ENCODE peak calls at places on chromosome 6, in nine cellular contexts. N, V, A, C, T, Q, M, E and R are unnamed samples.

GRCh38 chr6:74534485-74535211 is 671.2 kb downstream of the COL12A1 start:
- DNase-seq in N (no peak), V (no peak), A (peak), C (peak), T (no peak), Q (no peak), M (peak), E (no peak), R (no peak)

GRCh38 chr6:100493206-100493888 is 28.6 kb upstream of the SIM1 start:
- DNase-seq in N (no peak), V (peak), A (no peak), C (no peak), T (no peak), Q (no peak), M (no peak), E (no peak), R (no peak)

GRCh38 chr6:47563162-47563561 is 85.6 kb downstream of the CD2AP start:
- DNase-seq in N (no peak), V (no peak), A (no peak), C (no peak), T (no peak), Q (no peak), M (no peak), E (no peak), R (no peak)

GRCh38 chr6:96058094-96058493 is 42.3 kb downstream of the FUT9 start:
- DNase-seq in N (no peak), V (no peak), A (no peak), C (no peak), T (no peak), Q (no peak), M (no peak), E (no peak), R (no peak)

GRCh38 chr6:45498620-45499019 is 120.9 kb upstream of the SUPT3H start:
- DNase-seq in N (no peak), V (no peak), A (no peak), C (no peak), T (no peak), Q (no peak), M (no peak), E (no peak), R (no peak)

GRCh38 chr6:168333471-168333870 is 13.9 kb upstream of the DACT2 start:
- DNase-seq in N (no peak), V (no peak), A (no peak), C (no peak), T (no peak), Q (no peak), M (no peak), E (no peak), R (no peak)

GRCh38 chr6:27228963-27229477 is 18.5 kb upstream of the PRSS16 start:
- DNase-seq in N (no peak), V (no peak), A (no peak), C (no peak), T (no peak), Q (no peak), M (no peak), E (no peak), R (no peak)

GRCh38 chr6:3869284-3869631 is 20.1 kb downstream of the FAM50B start:
- DNase-seq in N (no peak), V (no peak), A (no peak), C (no peak), T (no peak), Q (no peak), M (no peak), E (no peak), R (no peak)

GRCh38 chr6:141077355-141078333 is 1055.1 kb upstream of the GJE1 start:
- DNase-seq in N (no peak), V (peak), A (no peak), C (peak), T (no peak), Q (no peak), M (peak), E (no peak), R (peak)
- TF ChIP-seq CTCF in N (no peak), V (no peak), A (no peak), C (peak), T (no peak), Q (peak), M (peak), E (no peak), R (peak)

DNA sequence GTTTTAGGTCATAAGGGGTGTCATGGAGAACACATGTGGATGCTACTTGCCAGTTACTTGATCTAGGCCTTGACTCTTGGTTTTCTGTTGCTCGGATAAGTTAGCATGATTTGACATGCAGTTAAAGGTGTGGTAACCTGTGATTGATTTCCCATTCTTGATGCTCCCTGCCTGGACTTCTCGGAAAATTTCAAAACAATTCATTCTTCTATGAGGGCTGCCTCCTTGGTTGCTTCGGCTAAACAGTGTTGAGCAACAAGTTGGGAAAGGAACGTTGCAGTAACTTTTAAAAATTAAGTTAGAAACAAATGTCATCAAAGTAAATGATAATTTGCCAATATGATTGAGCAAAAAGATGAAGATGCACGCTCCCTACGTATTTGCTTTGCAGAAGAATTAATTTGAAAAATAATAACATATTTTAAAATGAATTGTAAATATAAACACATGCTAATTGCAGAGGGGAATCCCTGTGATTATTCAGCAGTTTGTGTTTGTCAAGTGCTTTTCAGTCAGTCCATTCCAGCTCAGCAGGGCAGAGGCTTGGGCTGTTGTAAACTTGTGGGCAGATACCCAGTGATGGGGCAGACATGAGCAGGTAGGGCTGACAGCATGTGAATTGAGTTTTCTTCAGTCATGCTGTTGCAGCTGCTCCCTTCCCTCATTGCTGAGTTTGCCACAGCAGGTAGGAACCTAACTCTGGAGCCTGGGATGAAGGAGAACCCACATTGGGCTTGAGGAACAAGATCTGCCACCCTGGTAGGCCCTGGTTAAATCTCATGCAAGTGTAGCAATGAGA is 110.2 kb downstream of the ESR1 start:
- DNase-seq in N (no peak), V (no peak), A (no peak), C (no peak), T (no peak), Q (no peak), M (no peak), E (no peak), R (no peak)
- H3K4me3 ChIP-seq in N (no peak), V (no peak), A (no peak), C (no peak), T (no peak), Q (no peak), M (no peak), E (no peak), R (no peak)

GRCh38 chr6:8195040-8195713 is 92.8 kb upstream of the EEF1E1 start:
- DNase-seq in N (no peak), V (no peak), A (no peak), C (no peak), T (no peak), Q (no peak), M (no peak), E (no peak), R (no peak)
- TF ChIP-seq CTCF in N (no peak), V (no peak), A (no peak), C (no peak), T (no peak), Q (no peak), M (peak), E (no peak), R (no peak)

GRCh38 chr6:16483315-16483875 is 245.0 kb downstream of the GMPR start:
- DNase-seq in N (no peak), V (no peak), A (no peak), C (no peak), T (no peak), Q (no peak), M (no peak), E (no peak), R (peak)
- H3K4me3 ChIP-seq in N (no peak), V (no peak), A (no peak), C (no peak), T (no peak), Q (peak), M (no peak), E (no peak), R (no peak)

DNA sequence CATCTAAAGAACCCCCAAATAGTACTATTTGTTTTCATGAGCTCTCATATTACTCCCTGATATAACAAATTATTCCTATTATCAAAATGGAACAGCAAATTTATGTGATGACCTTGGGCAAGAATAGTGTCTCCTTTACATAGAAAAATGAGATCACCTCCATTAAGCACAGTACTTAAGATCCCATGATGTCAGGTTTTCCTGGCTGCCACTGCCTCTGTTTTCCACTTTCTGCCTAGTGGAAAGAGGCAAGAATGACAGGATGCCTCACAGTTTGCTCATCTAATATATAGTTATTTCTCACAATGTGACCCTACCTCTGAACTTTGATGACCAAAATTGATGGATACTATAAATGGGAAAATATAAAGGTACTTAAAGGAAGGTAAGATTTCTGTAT is 260.1 kb upstream of the SGK1 start:
- DNase-seq in N (no peak), V (no peak), A (no peak), C (peak), T (no peak), Q (no peak), M (peak), E (peak), R (no peak)
- TF ChIP-seq CTCF in N (no peak), V (no peak), A (no peak), C (peak), T (no peak), Q (no peak), M (peak), E (no peak), R (no peak)

GRCh38 chr6:56709650-56710049 is 67.0 kb upstream of the DST start:
- DNase-seq in N (no peak), V (no peak), A (no peak), C (no peak), T (no peak), Q (no peak), M (no peak), E (no peak), R (no peak)

GRCh38 chr6:56714273-56714672 is 71.6 kb upstream of the DST start:
- DNase-seq in N (no peak), V (no peak), A (no peak), C (no peak), T (no peak), Q (no peak), M (no peak), E (no peak), R (peak)

GRCh38 chr6:56708810-56709597 is 66.3 kb upstream of the DST start:
- DNase-seq in N (no peak), V (no peak), A (no peak), C (peak), T (no peak), Q (no peak), M (no peak), E (no peak), R (peak)

GRCh38 chr6:56713285-56713684 is 70.6 kb upstream of the DST start:
- DNase-seq in N (peak), V (peak), A (peak), C (peak), T (peak), Q (no peak), M (peak), E (no peak), R (peak)

DNA sequence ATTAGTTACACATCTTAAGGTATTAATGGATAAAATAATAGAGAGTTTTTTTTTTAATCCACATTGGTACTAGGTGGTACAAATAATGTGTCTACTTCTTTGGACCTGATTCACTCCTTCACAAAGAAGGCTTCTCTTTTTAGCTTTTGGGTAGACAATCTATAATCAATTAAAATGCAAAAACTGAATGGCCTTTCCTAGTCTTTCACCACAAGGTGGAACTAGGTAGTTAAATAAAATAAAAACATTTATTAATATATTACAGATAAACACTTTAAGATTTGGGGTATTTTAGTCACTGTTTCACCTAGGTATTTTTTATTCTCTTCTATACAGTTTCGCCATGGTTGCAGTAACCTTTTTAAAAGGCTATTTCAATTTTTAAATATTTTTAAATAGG is 68.3 kb upstream of the DST start:
- DNase-seq in N (no peak), V (no peak), A (no peak), C (no peak), T (no peak), Q (no peak), M (no peak), E (no peak), R (no peak)
- H3K4me3 ChIP-seq in N (no peak), V (no peak), A (no peak), C (no peak), T (no peak), Q (no peak), M (no peak), E (no peak), R (no peak)